ENCODE peak calls at places on chromosomes 11 and 22, in seven cellular contexts. U, W, Z, I, F, H and C are unnamed samples.

GRCh38 chr11:7311903-7312302 is 60.2 kb downstream of the SYT9 start:
- DNase-seq in F (no peak), I (no peak), H (no peak), U (no peak), W (no peak), Z (no peak), C (no peak)

GRCh38 chr11:62601114-62601363 is 626 bp downstream of the MTA2 start:
- DNase-seq in H (no peak), I (no peak), W (peak), Z (peak), F (no peak), U (no peak), C (no peak)

GRCh38 chr22:30422481-30423295 is 2.9 kb upstream of the MTFP1 start:
- DNase-seq in H (peak), U (peak), W (peak), Z (peak), I (peak), F (peak), C (peak)

GRCh38 chr22:29002603-29003002 is 59.0 kb downstream of the C22orf31 start:
- DNase-seq in I (no peak), H (no peak), U (no peak), F (no peak), W (no peak), Z (no peak), C (no peak)

GRCh38 chr22:31451709-31452571 is 37.7 kb downstream of the EIF4ENIF1 start:
- DNase-seq in H (no peak), I (no peak), U (peak), W (peak), Z (peak), F (no peak), C (peak)

GRCh38 chr11:26194871-26195270 is 137.1 kb upstream of the ANO3 start:
- DNase-seq in W (no peak), U (peak), H (no peak), F (no peak), I (no peak), Z (peak), C (peak)

GRCh38 chr11:44444770-44445321 is 120.6 kb upstream of the CD82 start:
- DNase-seq in F (no peak), Z (no peak), U (no peak), I (no peak), H (no peak), W (no peak), C (no peak)

GRCh38 chr11:29343465-29344333 is 673.1 kb downstream of the KCNA4 start:
- DNase-seq in F (peak), W (peak), U (peak), I (peak), H (peak), Z (peak), C (peak)

GRCh38 chr11:10375280-10376048 is 70.6 kb downstream of the ADM start:
- DNase-seq in U (peak), F (no peak), H (peak), W (no peak), I (no peak), Z (no peak), C (peak)

GRCh38 chr22:26541167-26541819 is 29.0 kb upstream of the TFIP11 start:
- DNase-seq in F (no peak), Z (no peak), I (no peak), W (no peak), H (no peak), U (no peak), C (no peak)

GRCh38 chr22:23213581-23214341 is 33.5 kb downstream of the BCR start:
- DNase-seq in W (no peak), I (no peak), H (no peak), F (no peak), U (no peak), Z (no peak), C (no peak)
- H3K18ac ChIP-seq in W (no peak), I (no peak), H (no peak), F (no peak), U (no peak), Z (no peak), C (no peak)

DNA sequence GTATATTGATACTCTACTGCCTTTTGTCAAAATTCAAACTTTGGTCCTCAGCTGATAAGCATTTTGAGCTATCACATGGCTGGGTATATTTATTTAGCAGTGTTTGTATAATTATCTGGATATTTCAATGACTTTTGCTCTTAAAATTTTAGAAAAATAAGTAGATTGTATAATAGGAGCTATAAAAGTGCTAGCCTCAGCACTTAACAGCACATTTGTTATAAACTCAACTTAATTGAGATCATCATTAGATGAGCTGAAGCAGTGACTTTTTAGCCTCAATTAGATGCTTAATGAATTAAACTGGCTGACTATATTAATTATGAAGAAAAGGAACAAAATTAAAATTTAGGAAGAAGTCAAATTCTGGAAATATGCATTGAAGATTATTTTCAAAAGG is 429.9 kb downstream of the DYNC2H1 start:
- DNase-seq in F (no peak), U (no peak), H (no peak), I (no peak), Z (no peak), W (no peak), C (no peak)
- H2BK120ac ChIP-seq in F (no peak), U (no peak), H (no peak), I (no peak), Z (no peak), W (no peak), C (no peak)

GRCh38 chr11:102112654-102112926 is 2.3 kb downstream of the YAP1 start:
- DNase-seq in F (no peak), U (no peak), I (no peak), W (no peak), H (peak), Z (no peak), C (peak)

GRCh38 chr11:102117472-102118113 is 7.3 kb downstream of the YAP1 start:
- DNase-seq in H (peak), W (peak), U (peak), Z (no peak), I (no peak), F (no peak), C (no peak)

GRCh38 chr11:102114032-102114431 is 3.8 kb downstream of the YAP1 start:
- DNase-seq in H (peak), I (no peak), F (no peak), W (peak), U (peak), Z (no peak), C (peak)

GRCh38 chr11:102116453-102117205 is 6.4 kb downstream of the YAP1 start:
- DNase-seq in H (no peak), W (no peak), I (no peak), F (no peak), Z (no peak), U (peak), C (no peak)

GRCh38 chr11:102115557-102115956 is 5.3 kb downstream of the YAP1 start:
- DNase-seq in F (peak), H (peak), I (no peak), U (peak), W (peak), Z (no peak), C (peak)
- H3K18ac ChIP-seq in F (no peak), H (no peak), I (no peak), U (no peak), W (no peak), Z (no peak), C (no peak)

GRCh38 chr11:122618927-122619326 is 36.6 kb upstream of the UBASH3B start:
- DNase-seq in U (no peak), W (no peak), H (no peak), I (no peak), Z (no peak), F (no peak), C (no peak)
- H2BK120ac ChIP-seq in U (no peak), W (no peak), H (no peak), I (no peak), Z (no peak), F (no peak), C (no peak)

GRCh38 chr22:21659864-21660525 is 5.8 kb upstream of the PPIL2 start:
- DNase-seq in F (no peak), H (no peak), I (no peak), U (no peak), Z (no peak), W (no peak), C (no peak)

GRCh38 chr22:21660904-21661303 is 4.9 kb upstream of the PPIL2 start:
- DNase-seq in Z (no peak), F (no peak), W (no peak), H (no peak), U (no peak), I (no peak), C (no peak)

GRCh38 chr22:21657020-21657360 is 8.8 kb upstream of the PPIL2 start:
- DNase-seq in Z (no peak), F (no peak), U (no peak), I (no peak), H (no peak), W (no peak), C (peak)

GRCh38 chr22:21661991-21662390 is 3.8 kb upstream of the PPIL2 start:
- DNase-seq in U (no peak), F (no peak), Z (no peak), W (no peak), I (no peak), H (no peak), C (no peak)

DNA sequence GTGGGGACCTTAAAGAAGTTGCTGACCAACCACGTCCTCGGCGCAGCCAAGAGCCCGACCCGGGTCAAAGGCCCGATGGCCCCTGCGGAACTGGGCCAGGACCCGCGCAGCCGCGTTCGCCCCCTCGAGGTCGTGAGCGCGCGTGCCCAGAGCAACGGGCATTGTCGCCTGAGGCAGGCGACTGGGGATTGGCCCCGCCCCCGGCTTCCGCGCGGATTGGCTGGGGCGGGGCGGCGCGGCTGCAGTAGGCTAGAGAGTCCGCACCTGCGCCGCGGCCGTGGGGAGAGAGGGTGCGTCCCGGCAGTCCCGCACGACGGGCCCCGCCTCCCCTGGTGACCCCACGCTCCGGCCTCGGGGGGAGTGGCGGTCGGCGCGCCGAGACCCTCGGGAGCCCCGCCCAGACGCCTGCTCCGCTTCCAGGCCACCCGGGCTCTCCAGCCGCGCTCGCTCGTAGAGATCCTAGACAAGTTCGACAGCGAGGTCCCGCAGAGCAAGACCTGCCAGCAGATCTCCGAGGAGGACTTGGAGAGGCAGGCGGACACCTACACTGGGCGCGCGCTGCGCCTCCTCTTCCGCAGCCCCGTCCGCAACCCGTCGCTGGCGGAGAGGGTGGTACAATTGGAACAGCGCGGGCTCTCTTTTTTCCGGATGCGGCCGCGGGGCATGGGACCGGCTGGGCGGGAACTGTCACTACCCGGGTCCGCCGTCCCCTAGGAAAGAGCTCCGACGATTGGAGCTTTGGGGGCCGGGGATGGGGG is 8.3 kb upstream of the PPIL2 start:
- DNase-seq in H (peak), Z (peak), U (peak), I (peak), W (peak), F (peak), C (peak)
- H3K18ac ChIP-seq in H (peak), Z (peak), U (no peak), I (peak), W (peak), F (peak), C (no peak)

DNA sequence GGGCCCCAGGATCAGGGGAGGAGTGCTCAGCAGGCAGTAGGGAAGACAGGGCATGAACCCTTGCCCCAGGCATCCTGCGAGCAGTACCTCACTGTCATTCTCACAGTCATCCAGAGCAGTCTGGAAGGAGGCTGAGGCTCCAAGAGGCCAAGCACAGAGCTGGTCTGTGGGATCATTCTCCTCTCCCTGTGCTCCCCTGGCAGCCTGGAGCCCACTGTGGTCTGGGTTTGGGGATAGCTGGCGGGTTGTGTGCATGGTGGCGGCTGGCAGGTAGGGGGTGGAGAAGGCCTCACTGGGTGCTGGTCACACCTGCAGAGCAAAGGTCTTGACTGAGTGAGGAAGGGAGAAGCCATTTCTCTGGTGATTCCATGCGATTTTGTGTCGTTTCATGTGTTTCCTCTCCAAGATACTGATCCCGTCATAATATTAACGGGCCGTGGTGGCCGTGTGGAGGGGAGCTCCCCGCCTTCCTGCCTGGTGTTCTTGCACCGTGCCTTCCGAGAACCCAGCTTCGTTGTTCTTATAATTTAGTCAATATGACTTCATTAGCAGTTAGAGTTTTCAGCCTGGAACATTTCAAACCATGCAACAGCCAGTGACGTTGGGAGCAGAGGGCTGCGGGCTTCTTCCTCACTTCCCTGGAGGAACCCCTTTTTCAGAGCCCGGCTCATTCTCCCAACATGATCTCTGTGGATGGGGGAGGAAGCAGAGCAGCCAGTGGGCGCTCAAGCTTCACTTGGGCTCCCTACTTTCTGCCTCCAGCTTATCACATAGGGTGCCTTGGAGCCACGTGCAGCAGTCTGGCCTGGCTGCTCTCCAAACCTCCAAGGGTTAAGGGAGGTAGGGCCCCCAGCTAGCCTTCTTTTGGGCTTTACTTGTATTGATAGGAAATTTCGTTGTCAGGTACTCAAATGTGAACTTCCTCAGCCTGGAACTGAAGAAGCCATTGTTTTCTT is 20.8 kb upstream of the ADORA2A start:
- DNase-seq in Z (no peak), U (no peak), I (no peak), W (no peak), F (no peak), H (no peak), C (no peak)
- H2BK120ac ChIP-seq in Z (no peak), U (no peak), I (no peak), W (no peak), F (no peak), H (no peak), C (no peak)

GRCh38 chr11:8729837-8730696 is 47.5 kb downstream of the RPL27A start:
- DNase-seq in W (no peak), U (no peak), H (no peak), I (peak), F (no peak), Z (no peak), C (no peak)
- H3K18ac ChIP-seq in W (peak), U (no peak), H (no peak), I (no peak), F (peak), Z (no peak), C (no peak)